ENCODE peak calls at places on chromosomes 5 and 9, in five cellular contexts. I is pancreas, Y is esophagus squamous epithelium, J is esophagus muscularis mucosa, G is prostate gland. H is an unnamed sample. For H3K4me1, the result is how much of the 10 kb centered on the place peaks cover.

GRCh38 chr9:27276182-27277030 is 20.5 kb downstream of the EQTN start:
- DNase-seq in I (no peak), G (peak), J (no peak), Y (no peak), H (no peak)

GRCh38 chr5:400282-401215 is 42.4 kb upstream of the EXOC3 start:
- DNase-seq in G (peak), J (peak), I (no peak), Y (no peak), H (no peak)

GRCh38 chr9:89496645-89497044 is 1.3 kb downstream of the SEMA4D start:
- DNase-seq in I (no peak), Y (no peak), G (no peak), J (no peak), H (no peak)

GRCh38 chr5:54986269-54986654 is 869 bp upstream of the ESM1 start:
- DNase-seq in I (no peak), G (no peak), J (no peak), Y (no peak), H (no peak)

GRCh38 chr9:117253256-117253655 is 161.6 kb downstream of the ASTN2 start:
- DNase-seq in G (no peak), J (no peak), I (no peak), Y (no peak), H (no peak)

GRCh38 chr5:2482778-2483177 is 268.7 kb downstream of the IRX2 start:
- DNase-seq in Y (no peak), G (no peak), J (no peak), I (no peak), H (no peak)

GRCh38 chr5:131749723-131750470 is 46.9 kb downstream of the FNIP1 start:
- DNase-seq in G (no peak), Y (no peak), J (no peak), I (no peak), H (no peak)

GRCh38 chr5:24642022-24642421 is 2.8 kb downstream of the CDH10 start:
- DNase-seq in Y (no peak), I (no peak), G (no peak), J (no peak), H (no peak)

GRCh38 chr5:15499528-15500325 is at the start of gene FBXL7:
- DNase-seq in G (peak), Y (no peak), I (peak), J (peak), H (no peak)

GRCh38 chr9:36154213-36154952 is 14.8 kb upstream of the CCIN start:
- DNase-seq in J (no peak), I (no peak), Y (no peak), G (no peak), H (no peak)

GRCh38 chr5:14270212-14270702 is 127.1 kb downstream of the TRIO start:
- DNase-seq in G (no peak), Y (no peak), J (no peak), I (no peak), H (no peak)

GRCh38 chr9:115135786-115136185 is 17.8 kb upstream of the TNC start:
- DNase-seq in I (no peak), G (no peak), Y (no peak), J (no peak), H (no peak)

GRCh38 chr5:179243333-179243732 is 101.9 kb downstream of the ADAMTS2 start:
- DNase-seq in J (no peak), I (no peak), G (no peak), Y (no peak), H (no peak)

GRCh38 chr5:83255268-83255667 is 177.9 kb downstream of the XRCC4 start:
- DNase-seq in G (no peak), Y (no peak), I (no peak), J (no peak), H (no peak)

GRCh38 chr5:143879646-143880045 is 67.7 kb downstream of the HMHB1 start:
- DNase-seq in Y (no peak), J (no peak), G (no peak), I (no peak), H (no peak)

GRCh38 chr9:98101868-98102273 is 17.2 kb downstream of the TRIM14 start:
- DNase-seq in Y (peak), J (no peak), G (no peak), I (no peak), H (peak)

GRCh38 chr9:120866651-120867050 is 10.3 kb downstream of the PHF19 start:
- DNase-seq in Y (no peak), J (no peak), G (no peak), I (no peak), H (no peak)

GRCh38 chr5:150302301-150303069 is at the start of gene ARSI:
- DNase-seq in G (no peak), I (peak), J (no peak), Y (no peak), H (no peak)

GRCh38 chr5:51033215-51033614 is 350.0 kb upstream of the ISL1 start:
- DNase-seq in I (peak), Y (no peak), G (no peak), J (no peak), H (no peak)

GRCh38 chr9:89608646-89609335 is 4.0 kb downstream of the GADD45G start:
- DNase-seq in J (no peak), I (no peak), G (no peak), Y (no peak), H (no peak)

GRCh38 chr5:180294913-180295555 is 3.2 kb upstream of the MAPK9 start:
- DNase-seq in J (no peak), I (no peak), G (no peak), Y (no peak), H (no peak)

GRCh38 chr9:117178596-117179111 is 236.2 kb downstream of the ASTN2 start:
- DNase-seq in I (no peak), J (no peak), G (no peak), Y (no peak), H (no peak)

GRCh38 chr9:30943446-30944232 is 1440.8 kb upstream of the ACO1 start:
- DNase-seq in G (no peak), J (no peak), I (no peak), Y (no peak), H (no peak)

GRCh38 chr9:88258012-88258411 is 119.7 kb upstream of the SPATA31C2 start:
- DNase-seq in G (no peak), Y (no peak), J (no peak), I (no peak), H (no peak)

GRCh38 chr5:17079562-17079961 is 137.9 kb upstream of the BASP1 start:
- DNase-seq in J (no peak), I (no peak), Y (no peak), G (no peak), H (no peak)

GRCh38 chr5:159341914-159342313 is 11.6 kb upstream of the IL12B start:
- DNase-seq in J (no peak), G (peak), I (peak), Y (no peak), H (peak)

GRCh38 chr5:105952875-105953274 is 1717.9 kb downstream of the EFNA5 start:
- DNase-seq in J (no peak), G (no peak), I (no peak), Y (no peak), H (no peak)

GRCh38 chr5:127934791-127935256 is 148.7 kb upstream of the SLC12A2 start:
- DNase-seq in I (no peak), G (no peak), J (peak), Y (no peak), H (no peak)

GRCh38 chr5:9034671-9035070 is 511.2 kb downstream of the SEMA5A start:
- DNase-seq in I (no peak), J (no peak), Y (no peak), G (no peak), H (no peak)

GRCh38 chr5:151904921-151905320 is 19.7 kb downstream of the GLRA1 start:
- DNase-seq in G (no peak), J (no peak), Y (no peak), I (no peak), H (no peak)

GRCh38 chr9:3578786-3579185 is 53.0 kb upstream of the RFX3 start:
- DNase-seq in G (no peak), J (no peak), Y (no peak), I (no peak), H (no peak)

GRCh38 chr9:93053781-93054331 is 4.6 kb upstream of the SUSD3 start:
- DNase-seq in J (no peak), Y (no peak), I (no peak), G (no peak), H (no peak)

GRCh38 chr5:65482727-65483473 is 1.2 kb upstream of the ADAMTS6 start:
- DNase-seq in Y (no peak), I (no peak), G (no peak), J (no peak), H (no peak)

GRCh38 chr5:173802670-173803165 is 85.4 kb upstream of the CPEB4 start:
- DNase-seq in J (no peak), Y (no peak), I (no peak), G (no peak), H (no peak)

GRCh38 chr9:77944556-77945261 is 86.9 kb downstream of the GNAQ start:
- DNase-seq in Y (no peak), J (no peak), I (no peak), G (peak), H (no peak)

GRCh38 chr5:6858419-6858818 is 145.2 kb downstream of the TENT4A start:
- DNase-seq in Y (no peak), G (no peak), I (no peak), J (no peak), H (no peak)
- H3K4me3 ChIP-seq in Y (no peak), G (no peak), I (no peak), J (no peak), H (no peak)

GRCh38 chr5:117731445-117731844 is 1156.8 kb upstream of the SEMA6A start:
- DNase-seq in Y (no peak), I (no peak), G (no peak), J (no peak), H (no peak)
- H3K4me1 ChIP-seq in Y (under half), I (under half), G (under half), J (under half), H (under half)

DNA sequence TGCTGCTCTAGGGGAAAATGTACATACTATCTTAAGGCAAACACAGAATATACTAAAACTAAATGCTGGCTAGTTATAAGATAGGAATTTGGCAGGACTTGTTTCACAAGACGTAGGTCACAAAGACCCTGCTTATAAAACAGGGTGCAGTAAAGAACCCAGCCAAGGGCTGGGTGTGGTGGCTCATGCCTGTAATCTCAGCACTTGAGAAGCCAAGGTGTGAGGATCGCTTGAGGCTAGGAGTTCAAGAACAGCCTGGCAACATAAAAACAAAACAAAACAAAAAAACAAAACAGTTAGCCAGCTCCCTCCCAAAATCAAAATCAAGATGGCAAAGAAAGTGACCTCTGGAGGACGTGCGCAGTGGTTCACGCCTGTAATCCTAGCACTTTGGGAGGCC is 49.5 kb upstream of the DENND4C start:
- DNase-seq in G (no peak), Y (no peak), J (no peak), I (no peak), H (no peak)
- H3K27ac ChIP-seq in G (no peak), Y (peak), J (no peak), I (no peak), H (no peak)

GRCh38 chr9:129319938-129320481 is 141.9 kb upstream of the IER5L start:
- DNase-seq in G (no peak), Y (no peak), J (no peak), I (no peak), H (no peak)
- H3K4me3 ChIP-seq in G (peak), Y (no peak), J (peak), I (no peak), H (peak)